ENCODE peak calls at places on chromosomes 4 and X, in ten cellular contexts. Z, O, D, N, G, W, X, Y, F and T are unnamed samples.

GRCh38 chr4:144611850-144612249 is 34.1 kb upstream of the HHIP start:
- DNase-seq in G (no peak), D (no peak), X (no peak), F (peak; percentile 21), W (peak; percentile 1), N (no peak), Y (peak; percentile 9), O (peak; percentile 3), Z (peak; percentile 22), T (no peak)

GRCh38 chr4:12576409-12576808 is 907.7 kb downstream of the RAB28 start:
- DNase-seq in N (no peak), X (no peak), F (no peak), W (no peak), G (no peak), Z (no peak), Y (no peak), O (no peak), D (no peak), T (no peak)

GRCh38 chrX:40174594-40175415 is 77.0 kb upstream of the BCOR start:
- DNase-seq in F (peak; percentile 61), Y (peak; percentile 33), W (no peak), O (peak; percentile 51), N (peak; percentile 77), G (no peak), X (peak; percentile 26), Z (no peak), D (no peak), T (no peak)

GRCh38 chr4:123986268-123986798 is 589.7 kb downstream of the SPRY1 start:
- DNase-seq in N (no peak), F (no peak), Z (peak; percentile 76), O (peak; percentile 97), D (peak; percentile 65), G (no peak), Y (no peak), W (no peak), X (no peak), T (no peak)

GRCh38 chr4:48727666-48728459 is 52.2 kb downstream of the FRYL start:
- DNase-seq in G (no peak), F (no peak), X (no peak), O (no peak), Z (no peak), N (no peak), Y (no peak), D (no peak), W (no peak), T (no peak)

GRCh38 chr4:16492872-16493271 is 266.6 kb upstream of the TAPT1 start:
- DNase-seq in N (no peak), W (no peak), D (no peak), Z (no peak), Y (no peak), G (no peak), X (no peak), O (no peak), F (no peak), T (no peak)

GRCh38 chr4:33649015-33649414 is 2595.3 kb downstream of the ARAP2 start:
- DNase-seq in N (no peak), W (no peak), F (peak; percentile 10), X (no peak), Z (peak; percentile 1), O (peak; percentile 54), D (peak; percentile 14), Y (peak; percentile 26), G (no peak), T (no peak)

GRCh38 chrX:142134533-142134932 is 70.6 kb downstream of the MAGEC2 start:
- DNase-seq in N (no peak), Z (no peak), D (no peak), Y (no peak), F (no peak), G (no peak), X (no peak), O (no peak), W (no peak), T (no peak)

GRCh38 chrX:130118396-130118795 is 8.1 kb upstream of the ELF4 start:
- DNase-seq in N (no peak), D (no peak), F (no peak), Y (peak; percentile 43), O (peak; percentile 87), W (no peak), Z (peak; percentile 60), X (no peak), G (peak; percentile 23), T (no peak)

GRCh38 chr4:140151700-140152014 is 2.3 kb downstream of the MAML3 start:
- DNase-seq in F (no peak), Y (peak; percentile 94), G (peak; percentile 62), O (peak; percentile 56), X (peak; percentile 52), W (peak; percentile 64), D (no peak), N (no peak), Z (peak; percentile 79), T (peak; percentile 72)

GRCh38 chr4:181301735-181302380 is 941.3 kb upstream of the TENM3 start:
- DNase-seq in G (no peak), Z (peak; percentile 24), X (peak; percentile 5), D (peak; percentile 3), O (peak; percentile 47), N (no peak), W (no peak), F (peak; percentile 39), Y (peak; percentile 36), T (no peak)

GRCh38 chr4:189979196-189980047 is 38.8 kb downstream of the FRG1 start:
- DNase-seq in Y (no peak), O (no peak), D (no peak), X (no peak), W (no peak), N (no peak), G (no peak), Z (no peak), F (no peak), T (no peak)

DNA sequence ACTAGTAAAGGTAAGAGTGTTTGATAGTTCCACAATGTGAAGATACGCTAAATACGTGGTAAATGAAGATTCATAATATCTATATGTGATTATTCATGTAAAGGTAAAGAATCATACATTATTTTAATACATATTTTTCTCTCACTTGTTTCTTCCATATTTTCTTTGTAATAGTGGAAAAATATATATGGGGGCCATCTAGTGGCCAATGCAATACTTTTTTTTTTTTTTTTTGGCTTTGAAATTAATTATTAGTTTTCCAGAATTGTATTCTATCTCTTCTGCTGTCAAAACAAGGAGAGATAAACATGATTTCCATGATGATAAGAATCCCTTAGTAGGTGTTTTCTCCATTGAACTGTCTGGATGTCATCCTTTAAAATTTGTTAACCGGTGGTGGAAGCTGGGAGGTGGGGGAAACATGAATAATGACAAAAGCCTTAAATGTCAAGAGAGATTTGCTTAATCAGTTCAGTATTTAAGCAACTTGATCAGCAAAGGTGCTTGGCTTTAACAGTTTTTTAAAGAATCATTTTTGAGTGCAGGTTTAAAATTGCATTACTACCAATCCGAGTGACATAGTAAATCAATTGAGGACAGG is 508.7 kb upstream of the HTR2C start:
- DNase-seq in X (no peak), Z (no peak), G (no peak), F (no peak), N (no peak), Y (no peak), D (no peak), O (no peak), W (no peak), T (no peak)
- TF ChIP-seq CTCF in X (no peak), Z (peak; percentile 42), G (no peak), F (peak; percentile 46), N (peak; percentile 79), Y (peak; percentile 36), D (peak; percentile 18), O (peak; percentile 33), W (no peak), T (peak; percentile 70)

GRCh38 chr4:87275311-87275710 is 47.4 kb downstream of the HSD17B13 start:
- DNase-seq in W (no peak), X (no peak), Z (no peak), D (no peak), Y (no peak), F (no peak), G (no peak), O (no peak), N (no peak), T (no peak)

GRCh38 chr4:87270825-87271224 is 50.4 kb upstream of the KLHL8 start:
- DNase-seq in Z (no peak), G (no peak), Y (no peak), F (no peak), W (no peak), N (no peak), D (no peak), X (no peak), O (no peak), T (no peak)

GRCh38 chr4:87278335-87278794 is 44.3 kb downstream of the HSD17B13 start:
- DNase-seq in X (no peak), O (no peak), F (no peak), G (no peak), W (no peak), Y (no peak), N (no peak), Z (no peak), D (no peak), T (no peak)

GRCh38 chr4:87274327-87274726 is 48.4 kb downstream of the HSD17B13 start:
- DNase-seq in Y (no peak), X (no peak), W (no peak), G (no peak), O (no peak), Z (no peak), N (no peak), F (no peak), D (no peak), T (no peak)

DNA sequence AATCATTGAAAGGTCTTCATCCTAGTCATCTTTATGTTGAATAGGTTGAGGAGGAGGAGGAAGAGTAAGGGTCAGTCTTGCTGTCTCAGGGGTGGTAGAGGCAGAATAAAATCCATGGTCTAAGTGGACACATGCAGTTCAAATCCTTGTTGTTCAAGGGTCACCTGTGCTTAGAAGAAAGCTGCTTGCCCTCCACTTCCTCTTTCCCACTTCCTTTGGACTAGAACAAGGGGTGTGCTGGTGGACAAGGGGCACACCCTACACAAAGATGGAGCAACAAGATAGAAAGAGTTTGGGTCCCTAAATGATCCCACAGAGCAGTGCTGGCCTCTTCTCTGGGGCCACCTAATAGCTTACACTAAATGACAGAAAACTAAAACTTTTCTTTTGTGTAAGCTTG is 47.9 kb downstream of the HSD17B13 start:
- DNase-seq in F (no peak), Z (no peak), G (no peak), O (no peak), X (no peak), D (no peak), Y (no peak), N (no peak), W (no peak), T (no peak)
- TF ChIP-seq CTCF in F (no peak), Z (no peak), G (no peak), O (no peak), X (no peak), D (no peak), Y (no peak), N (no peak), W (no peak), T (no peak)

GRCh38 chrX:155216179-155216939 is at the start of gene VBP1:
- DNase-seq in D (peak; percentile 86), N (peak; percentile 86), G (peak; percentile 81), X (peak; percentile 88), Z (peak; percentile 90), W (peak; percentile 84), Y (peak; percentile 98), O (peak; percentile 96), F (peak; percentile 78), T (peak; percentile 71)
- TF ChIP-seq CTCF in D (peak; percentile 53), N (peak; percentile 76), G (peak; percentile 49), X (no peak), Z (peak; percentile 42), W (peak; percentile 37), Y (peak; percentile 39), O (peak; percentile 51), F (no peak), T (peak; percentile 61)

GRCh38 chr4:125432078-125432477 is 117.3 kb downstream of the FAT4 start:
- DNase-seq in W (peak; percentile 25), N (no peak), O (peak; percentile 12), D (no peak), F (peak; percentile 13), X (no peak), Z (no peak), Y (peak; percentile 9), G (no peak), T (no peak)
- TF ChIP-seq CTCF in W (peak; percentile 58), N (no peak), O (no peak), D (no peak), F (no peak), X (no peak), Z (no peak), Y (no peak), G (no peak), T (peak; percentile 20)